ENCODE peak calls at places on chromosomes 2 and 18, in ten cellular contexts. One of them, this sample, is unnamed.

GRCh38 chr2:5453224-5453623 is 239.0 kb upstream of the SOX11 start:
- DNase-seq in occipital lobe: no peak
- DNase-seq in HTR-8/SVneo: no peak
- DNase-seq in foreskin fibroblast: no peak
- DNase-seq in caudate nucleus: no peak
- DNase-seq in ELR: no peak
- DNase-seq in germinal center: no peak
- DNase-seq in GM13976: no peak
- DNase-seq in adrenal gland: no peak
- DNase-seq in Ammon's horn: no peak
- DNase-seq in this sample: no peak

GRCh38 chr2:221465776-221466175 is 106.3 kb downstream of the EPHA4 start:
- DNase-seq in HTR-8/SVneo: no peak
- DNase-seq in GM13976: no peak
- DNase-seq in germinal center: peak
- DNase-seq in adrenal gland: no peak
- DNase-seq in caudate nucleus: no peak
- DNase-seq in occipital lobe: no peak
- DNase-seq in ELR: no peak
- DNase-seq in foreskin fibroblast: no peak
- DNase-seq in Ammon's horn: no peak
- DNase-seq in this sample: no peak

GRCh38 chr2:95260028-95261023 is 13.9 kb upstream of the PROM2 start:
- DNase-seq in germinal center: no peak
- DNase-seq in occipital lobe: no peak
- DNase-seq in foreskin fibroblast: peak
- DNase-seq in GM13976: no peak
- DNase-seq in caudate nucleus: no peak
- DNase-seq in adrenal gland: no peak
- DNase-seq in HTR-8/SVneo: no peak
- DNase-seq in ELR: no peak
- DNase-seq in Ammon's horn: peak
- DNase-seq in this sample: no peak

GRCh38 chr2:70250434-70250833 is 2.0 kb upstream of the TIA1 start:
- DNase-seq in adrenal gland: no peak
- DNase-seq in germinal center: no peak
- DNase-seq in GM13976: no peak
- DNase-seq in ELR: no peak
- DNase-seq in foreskin fibroblast: no peak
- DNase-seq in caudate nucleus: no peak
- DNase-seq in HTR-8/SVneo: no peak
- DNase-seq in Ammon's horn: no peak
- DNase-seq in occipital lobe: no peak
- DNase-seq in this sample: no peak

GRCh38 chr2:50658883-50659282 is 373.0 kb downstream of the NRXN1 start:
- DNase-seq in Ammon's horn: no peak
- DNase-seq in GM13976: no peak
- DNase-seq in adrenal gland: no peak
- DNase-seq in foreskin fibroblast: peak
- DNase-seq in caudate nucleus: no peak
- DNase-seq in ELR: peak
- DNase-seq in occipital lobe: no peak
- DNase-seq in germinal center: no peak
- DNase-seq in HTR-8/SVneo: peak
- DNase-seq in this sample: no peak

GRCh38 chr2:239545741-239546392 is 145.0 kb upstream of the HDAC4 start:
- DNase-seq in ELR: no peak
- DNase-seq in occipital lobe: no peak
- DNase-seq in germinal center: no peak
- DNase-seq in caudate nucleus: no peak
- DNase-seq in GM13976: no peak
- DNase-seq in foreskin fibroblast: no peak
- DNase-seq in Ammon's horn: no peak
- DNase-seq in adrenal gland: no peak
- DNase-seq in HTR-8/SVneo: no peak
- DNase-seq in this sample: no peak

GRCh38 chr2:137161250-137161649 is 395.9 kb downstream of the THSD7B start:
- DNase-seq in Ammon's horn: no peak
- DNase-seq in HTR-8/SVneo: no peak
- DNase-seq in germinal center: no peak
- DNase-seq in GM13976: no peak
- DNase-seq in caudate nucleus: no peak
- DNase-seq in adrenal gland: no peak
- DNase-seq in foreskin fibroblast: peak
- DNase-seq in occipital lobe: no peak
- DNase-seq in ELR: no peak
- DNase-seq in this sample: no peak

GRCh38 chr2:31337860-31338259 is 76.7 kb downstream of the XDH start:
- DNase-seq in germinal center: no peak
- DNase-seq in caudate nucleus: no peak
- DNase-seq in ELR: peak
- DNase-seq in foreskin fibroblast: peak
- DNase-seq in GM13976: no peak
- DNase-seq in HTR-8/SVneo: peak
- DNase-seq in occipital lobe: no peak
- DNase-seq in adrenal gland: no peak
- DNase-seq in Ammon's horn: no peak
- DNase-seq in this sample: no peak

GRCh38 chr2:220931491-220931890 is 640.6 kb downstream of the EPHA4 start:
- DNase-seq in foreskin fibroblast: no peak
- DNase-seq in ELR: no peak
- DNase-seq in Ammon's horn: no peak
- DNase-seq in adrenal gland: no peak
- DNase-seq in germinal center: no peak
- DNase-seq in GM13976: no peak
- DNase-seq in occipital lobe: no peak
- DNase-seq in caudate nucleus: no peak
- DNase-seq in HTR-8/SVneo: no peak
- DNase-seq in this sample: no peak

GRCh38 chr2:65228249-65228750 is 669 bp downstream of the ACTR2 start:
- DNase-seq in GM13976: peak
- DNase-seq in ELR: peak
- DNase-seq in foreskin fibroblast: no peak
- DNase-seq in Ammon's horn: peak
- DNase-seq in adrenal gland: no peak
- DNase-seq in germinal center: peak
- DNase-seq in caudate nucleus: peak
- DNase-seq in HTR-8/SVneo: peak
- DNase-seq in occipital lobe: no peak
- DNase-seq in this sample: peak

GRCh38 chr2:235008584-235009044 is 56.8 kb downstream of the SH3BP4 start:
- DNase-seq in occipital lobe: no peak
- DNase-seq in ELR: no peak
- DNase-seq in adrenal gland: no peak
- DNase-seq in HTR-8/SVneo: no peak
- DNase-seq in GM13976: no peak
- DNase-seq in caudate nucleus: no peak
- DNase-seq in Ammon's horn: no peak
- DNase-seq in germinal center: no peak
- DNase-seq in foreskin fibroblast: no peak
- DNase-seq in this sample: no peak

GRCh38 chr2:96163415-96163767 is 18.2 kb upstream of the DUSP2 start:
- DNase-seq in caudate nucleus: no peak
- DNase-seq in occipital lobe: no peak
- DNase-seq in adrenal gland: no peak
- DNase-seq in HTR-8/SVneo: no peak
- DNase-seq in germinal center: no peak
- DNase-seq in GM13976: no peak
- DNase-seq in foreskin fibroblast: no peak
- DNase-seq in ELR: no peak
- DNase-seq in Ammon's horn: no peak
- DNase-seq in this sample: no peak

GRCh38 chr2:241895732-241896641 is 26.5 kb downstream of the RTP5 start:
- DNase-seq in GM13976: no peak
- DNase-seq in Ammon's horn: no peak
- DNase-seq in HTR-8/SVneo: no peak
- DNase-seq in adrenal gland: peak
- DNase-seq in germinal center: no peak
- DNase-seq in caudate nucleus: no peak
- DNase-seq in foreskin fibroblast: peak
- DNase-seq in occipital lobe: no peak
- DNase-seq in ELR: no peak
- DNase-seq in this sample: no peak

GRCh38 chr2:70516596-70516995 is 37.0 kb downstream of the TGFA start:
- DNase-seq in adrenal gland: peak
- DNase-seq in foreskin fibroblast: peak
- DNase-seq in HTR-8/SVneo: peak
- DNase-seq in GM13976: peak
- DNase-seq in occipital lobe: no peak
- DNase-seq in Ammon's horn: peak
- DNase-seq in caudate nucleus: peak
- DNase-seq in germinal center: peak
- DNase-seq in ELR: peak
- DNase-seq in this sample: peak

GRCh38 chr18:79588636-79589481 is 90.7 kb upstream of the CTDP1 start:
- DNase-seq in GM13976: no peak
- DNase-seq in occipital lobe: no peak
- DNase-seq in HTR-8/SVneo: no peak
- DNase-seq in caudate nucleus: peak
- DNase-seq in germinal center: no peak
- DNase-seq in ELR: peak
- DNase-seq in foreskin fibroblast: peak
- DNase-seq in Ammon's horn: peak
- DNase-seq in adrenal gland: peak
- DNase-seq in this sample: no peak

GRCh38 chr18:50401888-50402287 is 27.0 kb downstream of the SKA1 start:
- DNase-seq in Ammon's horn: no peak
- DNase-seq in HTR-8/SVneo: no peak
- DNase-seq in adrenal gland: peak
- DNase-seq in foreskin fibroblast: peak
- DNase-seq in GM13976: peak
- DNase-seq in occipital lobe: no peak
- DNase-seq in germinal center: no peak
- DNase-seq in ELR: peak
- DNase-seq in caudate nucleus: no peak
- DNase-seq in this sample: no peak

GRCh38 chr2:31052284-31052683 is 86.0 kb downstream of the GALNT14 start:
- DNase-seq in occipital lobe: no peak
- DNase-seq in foreskin fibroblast: no peak
- DNase-seq in Ammon's horn: no peak
- DNase-seq in GM13976: no peak
- DNase-seq in caudate nucleus: no peak
- DNase-seq in ELR: no peak
- DNase-seq in adrenal gland: no peak
- DNase-seq in HTR-8/SVneo: no peak
- DNase-seq in germinal center: no peak
- DNase-seq in this sample: no peak

GRCh38 chr18:2848145-2848878 is 1.5 kb downstream of the EMILIN2 start:
- DNase-seq in ELR: peak
- DNase-seq in adrenal gland: no peak
- DNase-seq in germinal center: no peak
- DNase-seq in HTR-8/SVneo: no peak
- DNase-seq in occipital lobe: no peak
- DNase-seq in Ammon's horn: peak
- DNase-seq in caudate nucleus: no peak
- DNase-seq in GM13976: no peak
- DNase-seq in foreskin fibroblast: peak
- DNase-seq in this sample: peak

This sample was measured in GM20000.